ENCODE peak calls at places on chromosomes 6 and 20, in six cellular contexts. I is neural crest cell, V is upper lobe of right lung, X is IMR-90, Z is right lobe of liver, L is GM12865. E is an unnamed sample.

GRCh38 chr20:5608448-5609161 is 141.6 kb upstream of the SHLD1 start:
- DNase-seq in I (no peak), V (no peak), X (peak; percentile 62), Z (no peak), L (peak; percentile 57), E (no peak)

GRCh38 chr20:38450412-38450975 is 15.4 kb upstream of the SNHG17 start:
- DNase-seq in I (no peak), V (no peak), X (peak; percentile 49), Z (no peak), L (no peak), E (no peak)

GRCh38 chr6:125277838-125278237 is 23.9 kb downstream of the HDDC2 start:
- DNase-seq in I (no peak), V (no peak), X (no peak), Z (no peak), L (no peak), E (no peak)

GRCh38 chr6:32849126-32849525 is 4.4 kb downstream of the TAP1 start:
- DNase-seq in I (no peak), V (no peak), X (no peak), Z (no peak), L (no peak), E (no peak)

GRCh38 chr6:29999426-29999825 is 57.1 kb downstream of the HLA-A start:
- DNase-seq in I (no peak), V (no peak), X (no peak), Z (no peak), L (no peak), E (peak; percentile 29)

GRCh38 chr6:142886431-142887170 is 58.4 kb downstream of the HIVEP2 start:
- DNase-seq in I (no peak), V (no peak), X (peak; percentile 69), Z (no peak), L (peak; percentile 90), E (no peak)

GRCh38 chr6:13454286-13455221 is 32.8 kb downstream of the GFOD1 start:
- DNase-seq in I (no peak), V (peak; percentile 70), X (peak; percentile 85), Z (no peak), L (peak; percentile 57), E (no peak)

GRCh38 chr6:38179300-38179699 is 359.8 kb downstream of the ZFAND3 start:
- DNase-seq in I (no peak), V (peak; percentile 40), X (no peak), Z (peak; percentile 31), L (no peak), E (no peak)

GRCh38 chr6:121482004-121482693 is 46.7 kb downstream of the GJA1 start:
- DNase-seq in I (no peak), V (no peak), X (peak; percentile 87), Z (no peak), L (no peak), E (no peak)

GRCh38 chr6:160394654-160395035 is 46.5 kb downstream of the SLC22A3 start:
- DNase-seq in I (no peak), V (no peak), X (no peak), Z (peak; percentile 73), L (no peak), E (no peak)

GRCh38 chr20:62329389-62330377 is 26.9 kb downstream of the ADRM1 start:
- DNase-seq in I (no peak), V (no peak), X (no peak), Z (no peak), L (no peak), E (no peak)

GRCh38 chr20:61447950-61448349 is 195.9 kb downstream of the CDH4 start:
- DNase-seq in I (no peak), V (no peak), X (no peak), Z (no peak), L (no peak), E (no peak)

GRCh38 chr6:166988674-166989201 is 10.5 kb upstream of the CEP43 start:
- DNase-seq in I (no peak), V (no peak), X (no peak), Z (no peak), L (no peak), E (no peak)

GRCh38 chr6:166987930-166988329 is 11.3 kb upstream of the CEP43 start:
- DNase-seq in I (no peak), V (no peak), X (no peak), Z (no peak), L (no peak), E (no peak)

GRCh38 chr6:166987448-166987847 is 11.7 kb upstream of the CEP43 start:
- DNase-seq in I (no peak), V (no peak), X (no peak), Z (no peak), L (no peak), E (no peak)

GRCh38 chr6:166989427-166990034 is 9.7 kb upstream of the CEP43 start:
- DNase-seq in I (no peak), V (no peak), X (peak; percentile 49), Z (no peak), L (peak; percentile 63), E (no peak)
- TF ChIP-seq CTCF in I (peak; percentile 58), V (peak; percentile 50), X (peak; percentile 67), Z (peak; percentile 35), L (peak; percentile 44), E (peak; percentile 61)

DNA sequence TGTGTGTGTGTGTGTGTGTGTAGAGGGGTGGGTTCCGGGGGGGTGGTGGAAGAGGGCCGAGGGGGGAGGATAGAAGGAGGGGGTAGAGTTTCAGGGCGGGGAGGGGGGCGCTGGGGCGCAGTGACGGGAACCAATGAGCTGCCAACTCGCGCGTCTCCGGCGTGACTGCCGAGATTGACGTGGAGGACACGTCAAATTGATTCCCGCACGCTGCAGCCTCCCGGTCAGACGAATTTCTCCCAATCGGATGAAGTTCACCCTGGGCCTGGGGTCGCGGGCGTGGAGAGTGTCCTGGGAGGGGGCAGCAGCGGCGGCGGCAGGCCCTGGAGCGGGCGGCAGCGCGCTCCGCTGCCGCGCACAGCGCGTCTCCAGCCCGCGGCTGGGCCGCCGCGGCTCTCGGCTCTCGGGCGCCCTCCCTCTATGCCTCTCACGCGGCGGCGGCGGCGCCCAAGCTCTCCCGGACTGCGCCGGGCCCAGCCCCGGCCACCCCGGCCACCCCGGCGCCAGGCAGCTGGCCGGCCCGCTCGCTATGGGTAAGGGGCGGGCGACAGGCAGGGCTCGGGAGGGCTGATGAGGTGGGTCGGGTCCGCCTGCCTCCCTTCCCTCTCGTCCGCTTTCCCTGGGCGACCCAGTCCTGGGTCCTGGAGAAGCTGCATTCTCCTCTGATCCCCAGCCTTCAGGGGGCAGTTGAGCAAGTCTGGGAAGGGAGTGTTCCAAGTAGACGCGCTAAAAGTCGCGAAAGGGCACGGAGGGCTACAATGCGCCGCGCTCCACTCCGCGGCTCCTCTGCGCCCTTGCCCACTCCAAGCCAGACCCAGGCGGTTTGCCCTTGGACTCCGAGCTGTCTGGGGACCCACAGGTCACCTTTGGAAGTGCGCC is at the start of gene PAX1:
- DNase-seq in I (no peak), V (no peak), X (no peak), Z (no peak), L (no peak), E (peak; percentile 57)
- TF ChIP-seq CTCF in I (no peak), V (no peak), X (no peak), Z (no peak), L (no peak), E (peak; percentile 32)

GRCh38 chr20:32509639-32510066 is 75.5 kb downstream of the NOL4L start:
- DNase-seq in I (no peak), V (no peak), X (peak; percentile 54), Z (no peak), L (no peak), E (no peak)
- TF ChIP-seq CTCF in I (peak; percentile 30), V (peak; percentile 27), X (peak; percentile 34), Z (no peak), L (no peak), E (peak; percentile 35)

GRCh38 chr6:161554883-161555282 is 281.0 kb upstream of the AGPAT4 start:
- DNase-seq in I (no peak), V (no peak), X (no peak), Z (no peak), L (no peak), E (no peak)

GRCh38 chr6:161561938-161562337 is 288.1 kb upstream of the AGPAT4 start:
- DNase-seq in I (no peak), V (no peak), X (no peak), Z (no peak), L (no peak), E (no peak)

DNA sequence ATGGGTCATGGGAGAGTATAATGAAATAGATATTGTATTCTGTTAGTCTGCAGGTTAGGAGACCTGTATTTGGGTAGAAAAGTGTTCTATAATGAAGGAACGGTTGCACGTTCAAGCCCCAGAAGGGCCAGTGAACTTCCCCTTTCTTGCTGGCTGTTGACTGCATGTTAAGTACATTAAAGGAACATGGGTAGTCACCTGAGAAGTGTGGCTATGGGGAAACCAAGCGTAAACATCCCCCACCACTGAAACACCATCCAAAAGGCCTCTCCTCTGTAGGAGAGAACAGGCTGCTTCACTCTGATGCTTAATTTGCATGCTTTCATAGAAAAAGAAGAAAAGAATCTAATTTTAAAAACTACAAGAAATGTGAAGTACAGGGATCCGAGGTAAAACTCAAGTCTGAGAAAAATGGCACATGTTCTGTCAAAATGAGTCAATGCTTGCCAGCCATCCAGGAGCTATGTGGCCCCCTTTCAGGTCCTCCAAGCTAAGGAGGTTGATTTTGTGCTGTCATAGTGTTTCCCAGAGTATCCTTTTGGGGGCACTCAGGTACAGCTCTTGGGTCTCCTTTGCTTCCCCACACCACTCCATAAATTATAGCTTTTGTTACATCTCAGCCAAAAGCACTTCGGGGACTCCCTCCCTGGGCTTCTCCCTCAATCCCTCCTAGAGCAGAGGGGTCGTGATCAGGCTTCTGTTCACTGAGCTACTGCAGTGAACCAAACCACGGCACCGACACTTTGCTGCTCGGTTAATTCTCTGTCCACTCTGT is 283.7 kb upstream of the AGPAT4 start:
- DNase-seq in I (no peak), V (no peak), X (no peak), Z (no peak), L (no peak), E (no peak)
- TF ChIP-seq CTCF in I (no peak), V (no peak), X (no peak), Z (no peak), L (peak; percentile 10), E (peak; percentile 31)

E was measured in type B pancreatic cell.